ENCODE peak calls at places on chromosome 21, in seven cellular contexts. K is osteocyte; N is OCI-LY7; V is T-helper 2 cell; Z is stimulated activated CD8-positive, alpha-beta memory T cell treated with anti-CD3 and anti-CD28 coated beads, Interleukin-4, amount 100 ng/mL, for 4 hours; B is glutamatergic neuron; G is astrocyte. O is an unnamed sample.

GRCh38 chr21:35597750-35598339 is 462.5 kb downstream of the SETD4 start:
- DNase-seq in V (no peak), N (no peak), K (no peak), G (no peak), B (no peak), Z (no peak), O (no peak)

GRCh38 chr21:42777757-42778344 is 101.5 kb downstream of the WDR4 start:
- DNase-seq in B (no peak), K (no peak), G (no peak), N (no peak), Z (no peak), V (no peak), O (no peak)

GRCh38 chr21:23127973-23128372 is 2129.8 kb downstream of the NCAM2 start:
- DNase-seq in B (no peak), Z (no peak), K (no peak), N (no peak), G (no peak), V (no peak), O (no peak)

GRCh38 chr21:16193758-16194606 is 464.2 kb downstream of the USP25 start:
- DNase-seq in B (no peak), Z (no peak), G (peak), N (peak), K (peak), V (no peak), O (no peak)

GRCh38 chr21:44958471-44959191 is 18.8 kb downstream of the SLX9 start:
- DNase-seq in N (no peak), Z (no peak), B (peak), K (peak), G (peak), V (no peak), O (peak)

GRCh38 chr21:29419422-29419821 is 120.7 kb downstream of the BACH1 start:
- DNase-seq in G (no peak), K (no peak), Z (no peak), N (no peak), B (no peak), V (no peak), O (no peak)

GRCh38 chr21:46253610-46254124 is 25.1 kb upstream of the LSS start:
- DNase-seq in K (no peak), G (no peak), N (peak), V (no peak), B (no peak), Z (no peak), O (peak)

GRCh38 chr21:30733026-30733425 is 14.0 kb downstream of the KRTAP21-2 start:
- DNase-seq in K (no peak), Z (no peak), B (no peak), G (no peak), V (no peak), N (no peak), O (no peak)